ENCODE peak calls at places on chromosomes 5 and 9, in four cellular contexts. S is HCT116, V is A549, W is HepG2. X is an unnamed sample.

GRCh38 chr9:15317836-15318235 is 10.8 kb upstream of the TTC39B start:
- DNase-seq in S (no peak), V (no peak), W (no peak), X (no peak)

GRCh38 chr5:96067902-96068614 is 106.4 kb upstream of the ELL2 start:
- DNase-seq in S (peak; percentile 77), V (peak; percentile 85), W (no peak), X (no peak)

GRCh38 chr5:39072915-39073758 is 1.1 kb downstream of the RICTOR start:
- DNase-seq in S (no peak), V (peak; percentile 53), W (peak; percentile 66), X (peak; percentile 76)

GRCh38 chr9:101427957-101428655 is 7.5 kb downstream of the ALDOB start:
- DNase-seq in S (no peak), V (no peak), W (no peak), X (no peak)

GRCh38 chr5:170748986-170749385 is 34.5 kb upstream of the GABRP start:
- DNase-seq in S (no peak), V (no peak), W (no peak), X (peak; percentile 19)

GRCh38 chr5:36068751-36069281 is 2.1 kb upstream of the UGT3A2 start:
- DNase-seq in S (no peak), V (no peak), W (no peak), X (no peak)

GRCh38 chr5:37814699-37815098 is 25.1 kb downstream of the GDNF start:
- DNase-seq in S (no peak), V (no peak), W (no peak), X (no peak)

GRCh38 chr9:88872171-88872946 is 118.9 kb upstream of the S1PR3 start:
- DNase-seq in S (no peak), V (no peak), W (peak; percentile 2), X (no peak)

GRCh38 chr5:147628054-147628895 is 118.4 kb upstream of the DPYSL3 start:
- DNase-seq in S (peak; percentile 64), V (peak; percentile 61), W (peak; percentile 65), X (peak; percentile 93)

GRCh38 chr5:133423618-133424282 is 188.6 kb downstream of the FSTL4 start:
- DNase-seq in S (peak; percentile 16), V (peak; percentile 53), W (peak; percentile 28), X (peak; percentile 88)

GRCh38 chr9:133837644-133838597 is 99.8 kb upstream of the SARDH start:
- DNase-seq in S (no peak), V (no peak), W (no peak), X (no peak)

GRCh38 chr5:180787025-180787424 is 15.6 kb downstream of the MGAT1 start:
- DNase-seq in S (no peak), V (no peak), W (no peak), X (no peak)

GRCh38 chr5:68320094-68320986 is 104.8 kb downstream of the PIK3R1 start:
- DNase-seq in S (no peak), V (peak; percentile 83), W (peak; percentile 11), X (no peak)

GRCh38 chr9:82601272-82601835 is 461.6 kb downstream of the RASEF start:
- DNase-seq in S (no peak), V (no peak), W (peak; percentile 66), X (no peak)

GRCh38 chr5:168353216-168353957 is 61.9 kb downstream of the WWC1 start:
- DNase-seq in S (no peak), V (peak; percentile 38), W (no peak), X (no peak)

GRCh38 chr5:56496581-56497063 is 263.5 kb upstream of the ANKRD55 start:
- DNase-seq in S (no peak), V (no peak), W (no peak), X (no peak)

GRCh38 chr5:178422400-178422775 is 167.8 kb downstream of the COL23A1 start:
- DNase-seq in S (no peak), V (no peak), W (no peak), X (no peak)

GRCh38 chr5:73706963-73707362 is 81.0 kb downstream of the ARHGEF28 start:
- DNase-seq in S (no peak), V (no peak), W (no peak), X (no peak)

GRCh38 chr9:83274787-83275186 is 211.8 kb upstream of the RASEF start:
- DNase-seq in S (no peak), V (no peak), W (no peak), X (no peak)

GRCh38 chr5:119484884-119485283 is 32.6 kb downstream of the HSD17B4 start:
- DNase-seq in S (no peak), V (no peak), W (no peak), X (no peak)

GRCh38 chr5:612498-613424 is 621 bp downstream of the CEP72 start:
- DNase-seq in S (peak; percentile 16), V (peak; percentile 40), W (no peak), X (peak; percentile 60)

GRCh38 chr9:107153336-107153735 is 129.7 kb upstream of the RAD23B start:
- DNase-seq in S (no peak), V (no peak), W (no peak), X (no peak)

GRCh38 chr5:126044111-126044668 is 379.0 kb upstream of the GRAMD2B start:
- DNase-seq in S (no peak), V (no peak), W (no peak), X (no peak)

GRCh38 chr5:138148811-138149210 is 9.6 kb upstream of the NME5 start:
- DNase-seq in S (peak; percentile 46), V (peak; percentile 67), W (no peak), X (no peak)

GRCh38 chr5:133952729-133953567 is 15.5 kb downstream of the C5orf15 start:
- DNase-seq in S (no peak), V (no peak), W (no peak), X (no peak)

GRCh38 chr9:116096853-116097252 is 56.7 kb upstream of the PAPPA start:
- DNase-seq in S (no peak), V (no peak), W (no peak), X (peak; percentile 44)

GRCh38 chr5:78925102-78925876 is 59.8 kb downstream of the ARSB start:
- DNase-seq in S (no peak), V (no peak), W (no peak), X (no peak)

GRCh38 chr5:78930742-78931141 is 54.4 kb downstream of the ARSB start:
- DNase-seq in S (no peak), V (no peak), W (no peak), X (no peak)

GRCh38 chr5:78929833-78930232 is 55.3 kb downstream of the ARSB start:
- DNase-seq in S (no peak), V (no peak), W (peak; percentile 12), X (no peak)

GRCh38 chr5:78923622-78923970 is 61.5 kb downstream of the ARSB start:
- DNase-seq in S (no peak), V (no peak), W (no peak), X (no peak)

DNA sequence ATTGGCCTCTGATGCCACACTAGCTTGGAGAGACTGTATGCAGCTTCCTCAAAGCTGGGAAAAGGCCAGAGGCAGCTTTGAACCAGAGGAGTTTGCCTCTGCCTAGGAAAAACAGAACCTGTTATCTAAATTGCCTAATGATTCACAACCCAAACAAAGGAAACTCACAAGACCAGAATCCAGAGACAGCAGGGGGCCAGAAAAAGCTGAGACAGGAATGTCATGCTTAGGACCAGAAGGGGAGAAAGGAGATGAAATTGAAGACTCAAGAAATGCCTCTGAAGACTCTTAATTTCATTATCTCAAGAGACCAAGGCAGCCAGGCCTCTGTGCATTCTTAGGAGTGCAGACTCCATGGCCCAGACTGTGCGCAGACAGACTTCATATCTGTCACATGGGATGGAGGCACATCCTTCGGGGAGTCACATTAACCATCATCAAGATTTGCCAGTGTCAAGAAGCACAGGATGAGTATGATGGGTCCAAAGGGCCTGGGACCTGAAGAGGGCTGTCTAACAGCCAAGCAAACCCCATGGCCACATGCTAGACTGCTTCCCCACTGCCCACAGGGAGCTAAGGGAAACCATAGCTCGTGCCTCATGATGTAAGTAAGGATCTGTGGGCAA is 57.3 kb downstream of the ARSB start:
- DNase-seq in S (peak; percentile 48), V (peak; percentile 36), W (peak; percentile 62), X (peak; percentile 92)
- TF ChIP-seq REST in S (no peak), V (no peak), W (no peak), X (no peak)

GRCh38 chr9:27182421-27182820 is 73.4 kb downstream of the TEK start:
- DNase-seq in S (no peak), V (no peak), W (no peak), X (no peak)
- H3K4me1 ChIP-seq in S (peaks cover 24% of the 10 kb centered on the region), V (peaks cover 4% of the 10 kb centered on the region), W (no peaks in the 10 kb centered on the region), X (no peaks in the 10 kb centered on the region)

DNA sequence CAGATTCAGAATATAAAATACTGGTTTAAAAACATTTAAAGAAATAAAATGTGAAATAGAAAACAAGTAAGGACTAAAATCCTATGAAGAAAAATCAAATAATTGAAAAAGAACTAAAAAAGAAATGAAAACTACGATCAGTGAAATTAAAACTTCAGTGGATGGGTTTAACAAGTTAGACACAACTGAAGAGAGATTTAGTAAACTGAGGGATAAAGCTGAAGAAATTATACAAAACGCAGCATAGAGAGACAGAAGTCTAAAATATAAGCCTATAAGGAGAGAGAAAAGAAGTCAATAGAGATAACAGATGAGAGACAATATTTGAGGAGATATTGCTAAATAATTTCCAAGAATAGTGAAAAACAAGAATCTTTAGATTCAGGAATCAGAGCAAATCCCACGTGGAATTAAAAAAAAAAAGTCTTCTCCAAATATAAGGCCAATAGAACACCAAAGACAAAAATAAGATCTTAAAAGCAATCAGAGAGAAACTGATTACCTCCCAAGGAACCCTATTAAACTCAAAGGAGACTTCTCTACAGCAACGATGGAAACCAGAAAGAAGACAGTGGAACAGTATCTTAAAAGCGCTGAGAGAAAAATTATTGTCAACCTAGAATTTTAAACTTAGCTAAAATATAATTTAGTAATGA is 59.6 kb upstream of the ABL1 start:
- DNase-seq in S (no peak), V (no peak), W (no peak), X (no peak)
- H3K4me2 ChIP-seq in S (no peak overlapping the region), V (no peak overlapping the region), W (no peak overlapping the region), X (no peak overlapping the region)

GRCh38 chr5:61408476-61409168 is 76.6 kb downstream of the ZSWIM6 start:
- DNase-seq in S (peak; percentile 99), V (peak; percentile 100), W (peak; percentile 95), X (peak; percentile 98)
- TF ChIP-seq REST in S (no peak), V (peak; percentile 40), W (no peak), X (no peak)

DNA sequence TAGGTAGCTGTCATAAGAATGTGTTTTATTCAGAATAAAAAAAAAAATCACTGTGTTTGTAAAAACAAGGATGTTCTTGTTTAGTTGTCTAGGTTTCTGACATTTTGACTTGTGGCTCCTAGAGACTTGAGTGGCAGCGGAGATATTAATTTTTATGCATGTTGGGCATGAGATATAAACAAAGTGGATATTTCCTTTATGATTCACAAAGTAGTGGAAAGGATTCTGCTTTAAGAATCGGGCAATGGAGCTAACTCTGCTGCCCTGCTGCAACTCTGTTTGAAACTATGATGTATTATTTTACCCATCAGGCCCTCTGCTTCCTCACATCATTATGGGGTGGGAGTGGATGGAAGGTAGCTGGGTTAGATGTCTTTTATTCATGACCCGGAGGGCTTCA is 94.0 kb upstream of the CD180 start:
- DNase-seq in S (no peak), V (no peak), W (no peak), X (no peak)
- H3K4me1 ChIP-seq in S (no peaks in the 10 kb centered on the region), V (no peaks in the 10 kb centered on the region), W (peaks cover 10% of the 10 kb centered on the region), X (peaks cover 7% of the 10 kb centered on the region)

GRCh38 chr9:110650261-110650660 is 18.3 kb upstream of the MUSK start:
- DNase-seq in S (no peak), V (no peak), W (no peak), X (no peak)
- H3K4me2 ChIP-seq in S (no peak overlapping the region), V (no peak overlapping the region), W (no peak overlapping the region), X (no peak overlapping the region)